ENCODE peak calls at places on chromosome 1, in six cellular contexts. One of them, this sample, is unnamed.

GRCh38 chr1:38125837-38126520 is 79.4 kb upstream of the POU3F1 start:
- DNase-seq in right cardiac atrium: no peak
- DNase-seq in upper lobe of right lung: no peak
- DNase-seq in sigmoid colon: peak; percentile 59
- DNase-seq in prostate gland: no peak
- DNase-seq in A549: no peak
- DNase-seq in this sample: no peak

GRCh38 chr1:178273707-178274410 is 180.0 kb downstream of the RASAL2 start:
- DNase-seq in right cardiac atrium: no peak
- DNase-seq in upper lobe of right lung: no peak
- DNase-seq in sigmoid colon: no peak
- DNase-seq in prostate gland: no peak
- DNase-seq in A549: no peak
- DNase-seq in this sample: no peak

GRCh38 chr1:30847358-30847972 is 61.1 kb downstream of the SDC3 start:
- DNase-seq in right cardiac atrium: peak; percentile 94
- DNase-seq in upper lobe of right lung: peak; percentile 84
- DNase-seq in sigmoid colon: peak; percentile 92
- DNase-seq in prostate gland: no peak
- DNase-seq in A549: no peak
- DNase-seq in this sample: peak; percentile 82

GRCh38 chr1:92709738-92710137 is 75.2 kb downstream of the EVI5 start:
- DNase-seq in right cardiac atrium: no peak
- DNase-seq in upper lobe of right lung: no peak
- DNase-seq in sigmoid colon: no peak
- DNase-seq in prostate gland: no peak
- DNase-seq in A549: peak; percentile 23
- DNase-seq in this sample: no peak

GRCh38 chr1:67135354-67135753 is 584 bp upstream of the C1orf141 start:
- DNase-seq in right cardiac atrium: no peak
- DNase-seq in upper lobe of right lung: no peak
- DNase-seq in sigmoid colon: no peak
- DNase-seq in prostate gland: no peak
- DNase-seq in A549: no peak
- DNase-seq in this sample: no peak

GRCh38 chr1:80047791-80048190 is 1041.3 kb upstream of the ADGRL4 start:
- DNase-seq in right cardiac atrium: no peak
- DNase-seq in upper lobe of right lung: no peak
- DNase-seq in sigmoid colon: no peak
- DNase-seq in prostate gland: no peak
- DNase-seq in A549: no peak
- DNase-seq in this sample: no peak

GRCh38 chr1:41678141-41678878 is 193.8 kb upstream of the EDN2 start:
- DNase-seq in right cardiac atrium: peak; percentile 72
- DNase-seq in upper lobe of right lung: peak; percentile 61
- DNase-seq in sigmoid colon: peak; percentile 87
- DNase-seq in prostate gland: no peak
- DNase-seq in A549: no peak
- DNase-seq in this sample: peak; percentile 89

GRCh38 chr1:53075206-53075605 is 13.2 kb downstream of the PODN start:
- DNase-seq in right cardiac atrium: no peak
- DNase-seq in upper lobe of right lung: peak; percentile 46
- DNase-seq in sigmoid colon: peak; percentile 63
- DNase-seq in prostate gland: no peak
- DNase-seq in A549: no peak
- DNase-seq in this sample: peak; percentile 4

GRCh38 chr1:198542632-198543031 is 2.2 kb upstream of the ATP6V1G3 start:
- DNase-seq in right cardiac atrium: no peak
- DNase-seq in upper lobe of right lung: no peak
- DNase-seq in sigmoid colon: no peak
- DNase-seq in prostate gland: no peak
- DNase-seq in A549: no peak
- DNase-seq in this sample: no peak
- H3K4me1 ChIP-seq in right cardiac atrium: no peaks in the 10 kb centered on the region
- H3K4me1 ChIP-seq in upper lobe of right lung: no peaks in the 10 kb centered on the region
- H3K4me1 ChIP-seq in sigmoid colon: no peaks in the 10 kb centered on the region
- H3K4me1 ChIP-seq in prostate gland: no peaks in the 10 kb centered on the region
- H3K4me1 ChIP-seq in A549: no peaks in the 10 kb centered on the region
- H3K4me1 ChIP-seq in this sample: no peaks in the 10 kb centered on the region

DNA sequence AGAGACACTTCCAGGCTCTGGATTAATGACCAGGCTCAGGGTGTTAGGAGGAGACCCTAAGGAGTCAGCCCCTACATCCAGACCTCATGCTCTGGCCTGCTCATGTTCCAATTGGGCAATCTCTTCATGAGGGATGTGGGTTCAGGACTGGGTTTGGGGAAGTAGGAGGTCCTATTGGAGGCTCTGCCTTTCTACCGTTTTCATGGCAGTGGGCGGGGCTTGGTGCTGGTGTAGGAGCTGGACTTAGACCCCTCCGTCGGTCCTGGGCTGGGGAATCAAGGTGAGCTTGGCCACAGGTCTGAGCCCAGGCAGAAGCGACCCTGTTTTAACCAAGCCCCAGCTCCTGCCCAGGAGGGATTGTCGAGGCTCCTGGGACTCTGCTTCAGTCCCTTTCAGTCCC is 123.4 kb downstream of the PRDM16 start:
- DNase-seq in right cardiac atrium: no peak
- DNase-seq in upper lobe of right lung: no peak
- DNase-seq in sigmoid colon: no peak
- DNase-seq in prostate gland: no peak
- DNase-seq in A549: no peak
- DNase-seq in this sample: no peak
- H3K4me1 ChIP-seq in right cardiac atrium: no peaks in the 10 kb centered on the region
- H3K4me1 ChIP-seq in upper lobe of right lung: peaks cover 3% of the 10 kb centered on the region
- H3K4me1 ChIP-seq in sigmoid colon: no peaks in the 10 kb centered on the region
- H3K4me1 ChIP-seq in prostate gland: no peaks in the 10 kb centered on the region
- H3K4me1 ChIP-seq in A549: no peaks in the 10 kb centered on the region
- H3K4me1 ChIP-seq in this sample: no peaks in the 10 kb centered on the region

DNA sequence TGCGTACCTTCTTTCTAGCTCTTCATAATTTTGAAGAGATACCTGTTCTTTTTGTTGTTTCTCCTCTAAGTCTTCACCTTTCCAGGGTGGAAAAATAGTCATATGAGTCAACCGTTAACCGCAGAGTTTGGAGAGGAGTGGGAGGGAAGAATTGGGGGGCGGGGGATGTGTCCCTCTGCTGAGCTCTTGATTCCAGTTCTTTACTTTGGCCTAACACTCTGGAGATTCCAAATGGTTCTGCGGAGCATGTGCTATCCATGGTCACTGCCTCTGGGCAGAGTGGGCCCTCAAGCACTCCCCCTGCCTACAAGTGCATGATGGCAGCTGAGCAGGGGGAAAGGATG is 27.1 kb downstream of the SZRD1 start:
- DNase-seq in right cardiac atrium: no peak
- DNase-seq in upper lobe of right lung: no peak
- DNase-seq in sigmoid colon: no peak
- DNase-seq in prostate gland: no peak
- DNase-seq in A549: no peak
- DNase-seq in this sample: no peak
- H3K4me1 ChIP-seq in right cardiac atrium: peaks cover 32% of the 10 kb centered on the region
- H3K4me1 ChIP-seq in upper lobe of right lung: peaks cover 24% of the 10 kb centered on the region
- H3K4me1 ChIP-seq in sigmoid colon: peaks cover 41% of the 10 kb centered on the region
- H3K4me1 ChIP-seq in prostate gland: no peaks in the 10 kb centered on the region
- H3K4me1 ChIP-seq in A549: peaks cover 47% of the 10 kb centered on the region
- H3K4me1 ChIP-seq in this sample: peaks cover 62% of the 10 kb centered on the region

GRCh38 chr1:214551436-214552173 is at the start of gene PTPN14:
- DNase-seq in right cardiac atrium: peak; percentile 90
- DNase-seq in upper lobe of right lung: peak; percentile 93
- DNase-seq in sigmoid colon: peak; percentile 95
- DNase-seq in prostate gland: peak; percentile 91
- DNase-seq in A549: peak; percentile 94
- DNase-seq in this sample: peak; percentile 94
- H3K4me1 ChIP-seq in right cardiac atrium: peaks cover 8% of the 10 kb centered on the region
- H3K4me1 ChIP-seq in upper lobe of right lung: peaks cover 11% of the 10 kb centered on the region
- H3K4me1 ChIP-seq in sigmoid colon: peaks cover 32% of the 10 kb centered on the region
- H3K4me1 ChIP-seq in prostate gland: no peaks in the 10 kb centered on the region
- H3K4me1 ChIP-seq in A549: peaks cover 46% of the 10 kb centered on the region
- H3K4me1 ChIP-seq in this sample: peaks cover 32% of the 10 kb centered on the region

DNA sequence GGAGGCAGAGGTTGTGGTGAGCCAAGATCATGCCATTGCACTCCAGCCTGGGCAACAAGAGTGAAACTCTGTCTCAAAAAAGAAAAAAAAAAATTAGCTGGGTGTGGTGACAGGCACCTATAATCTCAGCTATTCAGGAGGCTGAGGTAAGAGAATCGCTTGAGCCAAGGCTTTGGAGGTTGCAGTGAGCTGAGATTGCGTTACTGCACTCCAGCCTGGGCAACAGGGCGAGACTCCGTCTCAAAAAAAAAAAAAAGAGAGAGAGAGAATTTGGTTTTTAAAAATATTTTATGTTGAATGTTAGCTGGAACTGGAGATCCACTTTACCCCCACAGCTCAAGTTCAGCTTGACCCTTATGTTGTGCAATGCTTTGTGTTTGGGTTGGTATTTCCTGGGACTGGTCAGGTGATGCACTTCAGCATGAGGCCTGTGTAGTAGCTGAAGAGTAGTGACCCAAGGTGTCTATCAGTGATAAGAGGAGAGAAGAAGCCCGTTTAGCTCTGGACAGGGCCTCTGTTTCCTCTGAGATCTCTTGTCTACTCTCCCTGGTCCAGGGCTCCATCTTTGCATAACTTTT is 36.8 kb upstream of the MACF1 start:
- DNase-seq in right cardiac atrium: no peak
- DNase-seq in upper lobe of right lung: no peak
- DNase-seq in sigmoid colon: no peak
- DNase-seq in prostate gland: no peak
- DNase-seq in A549: no peak
- DNase-seq in this sample: no peak
- H3K4me1 ChIP-seq in right cardiac atrium: peaks cover 10% of the 10 kb centered on the region
- H3K4me1 ChIP-seq in upper lobe of right lung: peaks cover 58% of the 10 kb centered on the region
- H3K4me1 ChIP-seq in sigmoid colon: peaks cover 49% of the 10 kb centered on the region
- H3K4me1 ChIP-seq in prostate gland: peaks cover 6% of the 10 kb centered on the region
- H3K4me1 ChIP-seq in A549: peaks cover 56% of the 10 kb centered on the region
- H3K4me1 ChIP-seq in this sample: peaks cover 61% of the 10 kb centered on the region